ENCODE peak calls at places on chromosomes 4 and X, in seven cellular contexts. One of them, this sample, is unnamed.
A peak's percentile ranks its signal among the peaks of the same experiment; 100 is the strongest.

GRCh38 chrX:74557378-74557777 is 57.0 kb downstream of the RLIM start:
- DNase-seq in keratinocyte: no peak
- DNase-seq in heart left ventricle: no peak
- DNase-seq in left ventricle myocardium inferior: no peak
- DNase-seq in CD8-positive, alpha-beta T cell: no peak
- DNase-seq in MM.1S: no peak
- DNase-seq in tibial nerve: no peak
- DNase-seq in this sample: no peak

GRCh38 chrX:108020631-108021030 is 24.2 kb upstream of the VSIG1 start:
- DNase-seq in keratinocyte: no peak
- DNase-seq in heart left ventricle: no peak
- DNase-seq in left ventricle myocardium inferior: no peak
- DNase-seq in CD8-positive, alpha-beta T cell: no peak
- DNase-seq in MM.1S: peak; percentile 26
- DNase-seq in tibial nerve: no peak
- DNase-seq in this sample: no peak

GRCh38 chrX:136598631-136599030 is 49.3 kb upstream of the CD40LG start:
- DNase-seq in keratinocyte: no peak
- DNase-seq in heart left ventricle: no peak
- DNase-seq in left ventricle myocardium inferior: no peak
- DNase-seq in CD8-positive, alpha-beta T cell: no peak
- DNase-seq in MM.1S: peak; percentile 79
- DNase-seq in tibial nerve: no peak
- DNase-seq in this sample: no peak

GRCh38 chr4:121873604-121874003 is 3.3 kb upstream of the BBS7 start:
- DNase-seq in keratinocyte: no peak
- DNase-seq in heart left ventricle: no peak
- DNase-seq in left ventricle myocardium inferior: no peak
- DNase-seq in CD8-positive, alpha-beta T cell: no peak
- DNase-seq in MM.1S: peak; percentile 67
- DNase-seq in tibial nerve: no peak
- DNase-seq in this sample: no peak

GRCh38 chr4:74157116-74157742 is 689 bp upstream of the MTHFD2L start:
- DNase-seq in keratinocyte: no peak
- DNase-seq in heart left ventricle: no peak
- DNase-seq in left ventricle myocardium inferior: no peak
- DNase-seq in CD8-positive, alpha-beta T cell: no peak
- DNase-seq in MM.1S: no peak
- DNase-seq in tibial nerve: no peak
- DNase-seq in this sample: no peak

GRCh38 chr4:113057891-113058290 is 8.4 kb downstream of the ANK2 start:
- DNase-seq in keratinocyte: no peak
- DNase-seq in heart left ventricle: no peak
- DNase-seq in left ventricle myocardium inferior: no peak
- DNase-seq in CD8-positive, alpha-beta T cell: no peak
- DNase-seq in MM.1S: no peak
- DNase-seq in tibial nerve: no peak
- DNase-seq in this sample: no peak

GRCh38 chr4:148776944-148777343 is 334.7 kb upstream of the NR3C2 start:
- DNase-seq in keratinocyte: no peak
- DNase-seq in heart left ventricle: no peak
- DNase-seq in left ventricle myocardium inferior: no peak
- DNase-seq in CD8-positive, alpha-beta T cell: no peak
- DNase-seq in MM.1S: no peak
- DNase-seq in tibial nerve: no peak
- DNase-seq in this sample: no peak

GRCh38 chrX:115147220-115147619 is 42.0 kb upstream of the RBMXL3 start:
- DNase-seq in keratinocyte: no peak
- DNase-seq in heart left ventricle: no peak
- DNase-seq in left ventricle myocardium inferior: no peak
- DNase-seq in CD8-positive, alpha-beta T cell: no peak
- DNase-seq in MM.1S: peak; percentile 7
- DNase-seq in tibial nerve: no peak
- DNase-seq in this sample: no peak

GRCh38 chr4:110128092-110128989 is 70.1 kb downstream of the ELOVL6 start:
- DNase-seq in keratinocyte: peak; percentile 66
- DNase-seq in heart left ventricle: no peak
- DNase-seq in left ventricle myocardium inferior: no peak
- DNase-seq in CD8-positive, alpha-beta T cell: no peak
- DNase-seq in MM.1S: no peak
- DNase-seq in tibial nerve: no peak
- DNase-seq in this sample: no peak

GRCh38 chr4:75741027-75741426 is 16.6 kb downstream of the USO1 start:
- DNase-seq in keratinocyte: no peak
- DNase-seq in heart left ventricle: no peak
- DNase-seq in left ventricle myocardium inferior: no peak
- DNase-seq in CD8-positive, alpha-beta T cell: no peak
- DNase-seq in MM.1S: no peak
- DNase-seq in tibial nerve: no peak
- DNase-seq in this sample: no peak

GRCh38 chr4:123858465-123858864 is 461.9 kb downstream of the SPRY1 start:
- DNase-seq in keratinocyte: no peak
- DNase-seq in heart left ventricle: no peak
- DNase-seq in left ventricle myocardium inferior: no peak
- DNase-seq in CD8-positive, alpha-beta T cell: no peak
- DNase-seq in MM.1S: no peak
- DNase-seq in tibial nerve: no peak
- DNase-seq in this sample: no peak

GRCh38 chrX:69126642-69127041 is 38.6 kb downstream of the PJA1 start:
- DNase-seq in keratinocyte: no peak
- DNase-seq in heart left ventricle: no peak
- DNase-seq in left ventricle myocardium inferior: no peak
- DNase-seq in CD8-positive, alpha-beta T cell: no peak
- DNase-seq in MM.1S: no peak
- DNase-seq in tibial nerve: no peak
- DNase-seq in this sample: no peak

GRCh38 chr4:19592391-19592790 is 659.3 kb upstream of the SLIT2 start:
- DNase-seq in keratinocyte: no peak
- DNase-seq in heart left ventricle: no peak
- DNase-seq in left ventricle myocardium inferior: no peak
- DNase-seq in CD8-positive, alpha-beta T cell: no peak
- DNase-seq in MM.1S: no peak
- DNase-seq in tibial nerve: no peak
- DNase-seq in this sample: no peak

GRCh38 chr4:78616046-78616498 is 64.5 kb downstream of the ANXA3 start:
- DNase-seq in keratinocyte: no peak
- DNase-seq in heart left ventricle: no peak
- DNase-seq in left ventricle myocardium inferior: no peak
- DNase-seq in CD8-positive, alpha-beta T cell: no peak
- DNase-seq in MM.1S: no peak
- DNase-seq in tibial nerve: no peak
- DNase-seq in this sample: no peak

GRCh38 chrX:39385022-39385421 is 583.8 kb downstream of the MID1IP1 start:
- DNase-seq in keratinocyte: no peak
- DNase-seq in heart left ventricle: no peak
- DNase-seq in left ventricle myocardium inferior: no peak
- DNase-seq in CD8-positive, alpha-beta T cell: no peak
- DNase-seq in MM.1S: no peak
- DNase-seq in tibial nerve: no peak
- DNase-seq in this sample: no peak

GRCh38 chrX:72120798-72121197 is 10.9 kb downstream of the RTL5 start:
- DNase-seq in keratinocyte: no peak
- DNase-seq in heart left ventricle: no peak
- DNase-seq in left ventricle myocardium inferior: no peak
- DNase-seq in CD8-positive, alpha-beta T cell: no peak
- DNase-seq in MM.1S: no peak
- DNase-seq in tibial nerve: no peak
- DNase-seq in this sample: no peak

GRCh38 chr4:8168232-8168631 is 9.6 kb upstream of the ABLIM2 start:
- DNase-seq in keratinocyte: no peak
- DNase-seq in heart left ventricle: no peak
- DNase-seq in left ventricle myocardium inferior: no peak
- DNase-seq in CD8-positive, alpha-beta T cell: no peak
- DNase-seq in MM.1S: no peak
- DNase-seq in tibial nerve: no peak
- DNase-seq in this sample: no peak

GRCh38 chrX:48896611-48897011 is 957 bp downstream of the TIMM17B start:
- DNase-seq in keratinocyte: no peak
- DNase-seq in heart left ventricle: no peak
- DNase-seq in left ventricle myocardium inferior: no peak
- DNase-seq in CD8-positive, alpha-beta T cell: no peak
- DNase-seq in MM.1S: no peak
- DNase-seq in tibial nerve: no peak
- DNase-seq in this sample: no peak

GRCh38 chrX:72663737-72664136 is 50.4 kb downstream of the PHKA1 start:
- DNase-seq in keratinocyte: no peak
- DNase-seq in heart left ventricle: no peak
- DNase-seq in left ventricle myocardium inferior: no peak
- DNase-seq in CD8-positive, alpha-beta T cell: no peak
- DNase-seq in MM.1S: peak; percentile 10
- DNase-seq in tibial nerve: no peak
- DNase-seq in this sample: no peak

GRCh38 chr4:84498203-84499026 is 677 bp downstream of the NKX6-1 start:
- DNase-seq in keratinocyte: no peak
- DNase-seq in heart left ventricle: peak; percentile 38
- DNase-seq in left ventricle myocardium inferior: no peak
- DNase-seq in CD8-positive, alpha-beta T cell: no peak
- DNase-seq in MM.1S: peak; percentile 10
- DNase-seq in tibial nerve: no peak
- DNase-seq in this sample: no peak

GRCh38 chr4:36244257-36245084 is at the start of gene ARAP2:
- DNase-seq in keratinocyte: no peak
- DNase-seq in heart left ventricle: peak; percentile 51
- DNase-seq in left ventricle myocardium inferior: peak; percentile 33
- DNase-seq in CD8-positive, alpha-beta T cell: peak; percentile 68
- DNase-seq in MM.1S: peak; percentile 77
- DNase-seq in tibial nerve: peak; percentile 37
- DNase-seq in this sample: peak; percentile 74

GRCh38 chr4:174483792-174484191 is 38.5 kb downstream of the HPGD start:
- DNase-seq in keratinocyte: no peak
- DNase-seq in heart left ventricle: no peak
- DNase-seq in left ventricle myocardium inferior: no peak
- DNase-seq in CD8-positive, alpha-beta T cell: no peak
- DNase-seq in MM.1S: no peak
- DNase-seq in tibial nerve: no peak
- DNase-seq in this sample: no peak

GRCh38 chrX:119784747-119785446 is 6.5 kb downstream of the RPL39 start:
- DNase-seq in keratinocyte: no peak
- DNase-seq in heart left ventricle: no peak
- DNase-seq in left ventricle myocardium inferior: no peak
- DNase-seq in CD8-positive, alpha-beta T cell: peak; percentile 2
- DNase-seq in MM.1S: peak; percentile 35
- DNase-seq in tibial nerve: no peak
- DNase-seq in this sample: peak; percentile 43
- H3K4me3 ChIP-seq in keratinocyte: no peak overlapping the region
- H3K4me3 ChIP-seq in heart left ventricle: no peak overlapping the region
- H3K4me3 ChIP-seq in left ventricle myocardium inferior: no peak overlapping the region
- H3K4me3 ChIP-seq in CD8-positive, alpha-beta T cell: no peak overlapping the region
- H3K4me3 ChIP-seq in MM.1S: no peak overlapping the region
- H3K4me3 ChIP-seq in tibial nerve: no peak overlapping the region
- H3K4me3 ChIP-seq in this sample: no peak overlapping the region

DNA sequence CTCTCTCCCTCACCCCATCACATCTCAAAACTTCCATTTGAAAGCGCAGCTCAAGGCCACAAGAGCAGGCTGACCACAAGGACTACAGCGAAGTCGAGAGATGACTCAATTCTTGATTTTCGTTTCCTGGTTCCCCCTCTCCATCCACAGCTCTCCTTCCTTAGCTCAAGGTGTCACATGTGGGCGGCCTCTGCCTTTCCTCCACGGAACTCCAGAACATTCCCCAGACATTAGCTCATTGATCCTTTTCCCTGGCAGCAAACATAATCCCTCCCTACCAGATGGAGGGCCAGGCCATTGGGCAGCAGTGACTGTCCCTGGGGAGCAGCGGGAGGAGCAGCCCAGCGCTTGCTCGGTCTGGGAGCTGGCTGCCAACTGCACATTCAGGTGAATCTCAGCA is 56.3 kb downstream of the CCDC149 start:
- DNase-seq in keratinocyte: no peak
- DNase-seq in heart left ventricle: no peak
- DNase-seq in left ventricle myocardium inferior: no peak
- DNase-seq in CD8-positive, alpha-beta T cell: no peak
- DNase-seq in MM.1S: peak; percentile 47
- DNase-seq in tibial nerve: no peak
- DNase-seq in this sample: no peak
- H3K4me1 ChIP-seq in keratinocyte: no peaks in the 10 kb centered on the region
- H3K4me1 ChIP-seq in heart left ventricle: peaks cover 27% of the 10 kb centered on the region
- H3K4me1 ChIP-seq in left ventricle myocardium inferior: peaks cover 28% of the 10 kb centered on the region
- H3K4me1 ChIP-seq in CD8-positive, alpha-beta T cell: no peaks in the 10 kb centered on the region
- H3K4me1 ChIP-seq in MM.1S: peaks cover 33% of the 10 kb centered on the region
- H3K4me1 ChIP-seq in tibial nerve: peaks cover 13% of the 10 kb centered on the region
- H3K4me1 ChIP-seq in this sample: no peaks in the 10 kb centered on the region

GRCh38 chr4:145248971-145249370 is 68.6 kb upstream of the OTUD4 start:
- DNase-seq in keratinocyte: no peak
- DNase-seq in heart left ventricle: no peak
- DNase-seq in left ventricle myocardium inferior: no peak
- DNase-seq in CD8-positive, alpha-beta T cell: no peak
- DNase-seq in MM.1S: no peak
- DNase-seq in tibial nerve: no peak
- DNase-seq in this sample: no peak
- H3K27ac ChIP-seq in keratinocyte: no peak overlapping the region
- H3K27ac ChIP-seq in heart left ventricle: no peak overlapping the region
- H3K27ac ChIP-seq in left ventricle myocardium inferior: no peak overlapping the region
- H3K27ac ChIP-seq in CD8-positive, alpha-beta T cell: no peak overlapping the region
- H3K27ac ChIP-seq in MM.1S: no peak overlapping the region
- H3K27ac ChIP-seq in tibial nerve: no peak overlapping the region
- H3K27ac ChIP-seq in this sample: no peak overlapping the region

DNA sequence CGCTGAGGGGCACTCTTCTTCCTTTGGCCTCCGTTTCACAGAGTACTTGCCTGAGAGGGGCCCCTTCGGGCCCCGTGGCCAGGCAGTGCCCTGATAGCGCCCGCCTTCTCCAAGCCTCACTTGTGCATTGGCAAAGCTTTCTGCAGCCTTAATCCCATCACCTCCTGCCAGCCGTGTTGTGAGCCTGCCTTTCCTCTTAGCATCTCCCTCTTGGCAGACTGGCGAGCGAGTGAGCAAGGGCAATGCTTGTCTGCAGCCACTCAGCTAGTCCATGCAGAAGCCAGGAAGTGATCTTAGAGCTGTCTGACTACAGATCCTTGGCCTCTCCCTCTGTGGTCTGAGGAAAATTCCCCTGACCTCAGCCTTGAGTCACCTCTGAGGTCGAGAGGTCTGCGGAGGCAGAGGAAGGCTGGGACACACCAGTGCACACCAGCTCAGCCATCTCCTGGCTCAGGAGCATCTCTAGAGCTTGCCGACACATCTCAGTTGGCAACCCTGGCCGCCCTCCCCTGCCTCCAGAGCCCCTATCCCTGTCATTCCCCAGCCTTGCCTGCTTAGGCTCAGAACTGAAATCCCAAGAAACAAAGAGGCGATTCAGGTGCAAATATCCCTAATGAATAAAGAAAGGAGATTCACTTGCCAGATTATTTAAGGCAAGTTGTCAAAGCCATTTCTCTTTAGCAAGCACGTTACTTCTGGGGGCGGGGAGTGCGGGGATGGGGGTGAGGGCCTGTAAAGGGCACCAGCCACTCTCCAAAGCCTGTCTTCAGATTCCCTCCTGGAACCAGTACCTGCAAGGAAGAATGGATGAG is 143.5 kb upstream of the MAMLD1 start:
- DNase-seq in keratinocyte: no peak
- DNase-seq in heart left ventricle: peak; percentile 38
- DNase-seq in left ventricle myocardium inferior: no peak
- DNase-seq in CD8-positive, alpha-beta T cell: no peak
- DNase-seq in MM.1S: no peak
- DNase-seq in tibial nerve: no peak
- DNase-seq in this sample: no peak
- H3K4me3 ChIP-seq in keratinocyte: no peak overlapping the region
- H3K4me3 ChIP-seq in heart left ventricle: no peak overlapping the region
- H3K4me3 ChIP-seq in left ventricle myocardium inferior: no peak overlapping the region
- H3K4me3 ChIP-seq in CD8-positive, alpha-beta T cell: no peak overlapping the region
- H3K4me3 ChIP-seq in MM.1S: no peak overlapping the region
- H3K4me3 ChIP-seq in tibial nerve: no peak overlapping the region
- H3K4me3 ChIP-seq in this sample: no peak overlapping the region